ENCODE peak calls at places on chromosomes 2 and 18, in six cellular contexts. One of them, this sample, is unnamed.
A peak's percentile ranks its signal among the peaks of the same experiment; 100 is the strongest.

GRCh38 chr2:207765541-207765940 is 4.2 kb downstream of the FZD5 start:
- DNase-seq in neural crest cell: no peak
- DNase-seq in hepatic stellate cell: no peak
- DNase-seq in suprapubic skin: no peak
- DNase-seq in T-cell: no peak
- DNase-seq in cardiac muscle cell: peak; percentile 30
- DNase-seq in this sample: peak; percentile 66

GRCh38 chr2:77521931-77522470 is at the start of gene LRRTM4:
- DNase-seq in hepatic stellate cell: no peak
- DNase-seq in suprapubic skin: no peak
- DNase-seq in cardiac muscle cell: peak; percentile 88
- DNase-seq in neural crest cell: no peak
- DNase-seq in T-cell: no peak
- DNase-seq in this sample: peak; percentile 4

GRCh38 chr2:37364351-37364750 is 19.9 kb downstream of the QPCT start:
- DNase-seq in hepatic stellate cell: no peak
- DNase-seq in T-cell: no peak
- DNase-seq in suprapubic skin: no peak
- DNase-seq in neural crest cell: no peak
- DNase-seq in cardiac muscle cell: no peak
- DNase-seq in this sample: no peak

GRCh38 chr2:148978736-148979135 is 59.8 kb upstream of the LYPD6B start:
- DNase-seq in cardiac muscle cell: no peak
- DNase-seq in hepatic stellate cell: no peak
- DNase-seq in suprapubic skin: no peak
- DNase-seq in neural crest cell: no peak
- DNase-seq in T-cell: no peak
- DNase-seq in this sample: no peak

GRCh38 chr2:55430536-55430935 is 10.9 kb upstream of the CCDC88A start:
- DNase-seq in cardiac muscle cell: no peak
- DNase-seq in neural crest cell: no peak
- DNase-seq in T-cell: no peak
- DNase-seq in suprapubic skin: no peak
- DNase-seq in hepatic stellate cell: no peak
- DNase-seq in this sample: no peak

GRCh38 chr2:98693477-98693876 is 37.5 kb downstream of the MGAT4A start:
- DNase-seq in neural crest cell: no peak
- DNase-seq in cardiac muscle cell: no peak
- DNase-seq in T-cell: no peak
- DNase-seq in suprapubic skin: no peak
- DNase-seq in hepatic stellate cell: no peak
- DNase-seq in this sample: no peak

GRCh38 chr2:21422050-21422449 is 298.3 kb downstream of the TDRD15 start:
- DNase-seq in hepatic stellate cell: peak; percentile 26
- DNase-seq in cardiac muscle cell: peak; percentile 67
- DNase-seq in suprapubic skin: no peak
- DNase-seq in T-cell: no peak
- DNase-seq in neural crest cell: peak; percentile 51
- DNase-seq in this sample: no peak

GRCh38 chr2:173400760-173401159 is 46.1 kb downstream of the CDCA7 start:
- DNase-seq in suprapubic skin: no peak
- DNase-seq in cardiac muscle cell: peak; percentile 23
- DNase-seq in T-cell: no peak
- DNase-seq in neural crest cell: no peak
- DNase-seq in hepatic stellate cell: no peak
- DNase-seq in this sample: no peak

GRCh38 chr18:56789004-56789888 is 138.1 kb downstream of the WDR7 start:
- DNase-seq in cardiac muscle cell: peak; percentile 32
- DNase-seq in T-cell: no peak
- DNase-seq in hepatic stellate cell: peak; percentile 4
- DNase-seq in suprapubic skin: no peak
- DNase-seq in neural crest cell: no peak
- DNase-seq in this sample: no peak

GRCh38 chr2:12213222-12213621 is 466.8 kb downstream of the LPIN1 start:
- DNase-seq in cardiac muscle cell: no peak
- DNase-seq in neural crest cell: no peak
- DNase-seq in suprapubic skin: no peak
- DNase-seq in T-cell: no peak
- DNase-seq in hepatic stellate cell: no peak
- DNase-seq in this sample: no peak

GRCh38 chr2:229104026-229104425 is 167.1 kb downstream of the PID1 start:
- DNase-seq in hepatic stellate cell: no peak
- DNase-seq in cardiac muscle cell: no peak
- DNase-seq in neural crest cell: no peak
- DNase-seq in T-cell: no peak
- DNase-seq in suprapubic skin: no peak
- DNase-seq in this sample: no peak

GRCh38 chr18:61199131-61199903 is 133.9 kb upstream of the CDH20 start:
- DNase-seq in T-cell: no peak
- DNase-seq in hepatic stellate cell: no peak
- DNase-seq in neural crest cell: no peak
- DNase-seq in suprapubic skin: no peak
- DNase-seq in cardiac muscle cell: no peak
- DNase-seq in this sample: no peak

GRCh38 chr2:236176417-236176816 is 8.2 kb upstream of the GBX2 start:
- DNase-seq in hepatic stellate cell: no peak
- DNase-seq in cardiac muscle cell: peak; percentile 62
- DNase-seq in suprapubic skin: no peak
- DNase-seq in neural crest cell: no peak
- DNase-seq in T-cell: no peak
- DNase-seq in this sample: peak; percentile 80